ENCODE peak calls at places on chromosomes 6 and 20, in four cellular contexts. O is HEK293T, E is HepG2, P is K562. A is an unnamed sample.

GRCh38 chr6:87917861-87918260 is 129.8 kb upstream of the SPACA1 start:
- DNase-seq in O (no peak), E (no peak), P (no peak), A (no peak)

GRCh38 chr6:149318581-149319286 is 1.2 kb downstream of the TAB2 start:
- DNase-seq in O (no peak), E (peak), P (no peak), A (no peak)

GRCh38 chr6:56713285-56713684 is 70.6 kb upstream of the DST start:
- DNase-seq in O (no peak), E (peak), P (no peak), A (no peak)

GRCh38 chr20:49965781-49966304 is 16.9 kb upstream of the SNAI1 start:
- DNase-seq in O (no peak), E (peak), P (no peak), A (no peak)

GRCh38 chr6:90328004-90328403 is 31.4 kb upstream of the BACH2 start:
- DNase-seq in O (no peak), E (no peak), P (no peak), A (no peak)

GRCh38 chr6:3162067-3162497 is 4.7 kb upstream of the TUBB2A start:
- DNase-seq in O (no peak), E (no peak), P (peak), A (no peak)

GRCh38 chr6:75266716-75267291 is 17.8 kb downstream of the TMEM30A start:
- DNase-seq in O (peak), E (peak), P (peak), A (no peak)

GRCh38 chr6:146258206-146258605 is 229.3 kb downstream of the GRM1 start:
- DNase-seq in O (no peak), E (no peak), P (no peak), A (no peak)

GRCh38 chr6:36613200-36613995 is 19.2 kb downstream of the SRSF3 start:
- DNase-seq in O (no peak), E (no peak), P (no peak), A (no peak)

GRCh38 chr6:1381397-1382330 is 7.7 kb upstream of the FOXF2 start:
- DNase-seq in O (peak), E (no peak), P (peak), A (peak)

GRCh38 chr6:80095600-80095999 is 10.9 kb upstream of the BCKDHB start:
- DNase-seq in O (no peak), E (no peak), P (no peak), A (no peak)

GRCh38 chr6:11622156-11622555 is 84.6 kb downstream of the TMEM170B start:
- DNase-seq in O (no peak), E (no peak), P (no peak), A (no peak)

GRCh38 chr6:30721198-30722024 is 1.3 kb downstream of the TUBB start:
- DNase-seq in O (peak), E (peak), P (peak), A (peak)

GRCh38 chr20:61525781-61526431 is 273.8 kb downstream of the CDH4 start:
- DNase-seq in O (no peak), E (no peak), P (peak), A (no peak)

GRCh38 chr20:49608752-49609670 is 41.1 kb upstream of the PTGIS start:
- DNase-seq in O (peak), E (peak), P (peak), A (peak)

GRCh38 chr6:122800906-122801305 is 11.8 kb downstream of the SMPDL3A start:
- DNase-seq in O (no peak), E (no peak), P (no peak), A (no peak)

GRCh38 chr6:122798099-122798641 is 9.1 kb downstream of the SMPDL3A start:
- DNase-seq in O (no peak), E (peak), P (no peak), A (no peak)

GRCh38 chr6:122801397-122801796 is 12.3 kb downstream of the SMPDL3A start:
- DNase-seq in O (no peak), E (no peak), P (no peak), A (no peak)

GRCh38 chr6:122799140-122799539 is 10.1 kb downstream of the SMPDL3A start:
- DNase-seq in O (no peak), E (no peak), P (no peak), A (no peak)

GRCh38 chr6:122799916-122800701 is 11.1 kb downstream of the SMPDL3A start:
- DNase-seq in O (no peak), E (no peak), P (no peak), A (no peak)
- TF ChIP-seq ELF4 in O (no peak), E (no peak), P (no peak), A (no peak)

GRCh38 chr6:63476302-63476701 is 96.0 kb upstream of the LOC128125822 start:
- DNase-seq in O (no peak), E (peak), P (no peak), A (no peak)

GRCh38 chr6:63477422-63478040 is 94.7 kb upstream of the LOC128125822 start:
- DNase-seq in O (no peak), E (peak), P (no peak), A (no peak)

GRCh38 chr6:63475707-63476106 is 96.6 kb upstream of the LOC128125822 start:
- DNase-seq in O (no peak), E (peak), P (no peak), A (no peak)

DNA sequence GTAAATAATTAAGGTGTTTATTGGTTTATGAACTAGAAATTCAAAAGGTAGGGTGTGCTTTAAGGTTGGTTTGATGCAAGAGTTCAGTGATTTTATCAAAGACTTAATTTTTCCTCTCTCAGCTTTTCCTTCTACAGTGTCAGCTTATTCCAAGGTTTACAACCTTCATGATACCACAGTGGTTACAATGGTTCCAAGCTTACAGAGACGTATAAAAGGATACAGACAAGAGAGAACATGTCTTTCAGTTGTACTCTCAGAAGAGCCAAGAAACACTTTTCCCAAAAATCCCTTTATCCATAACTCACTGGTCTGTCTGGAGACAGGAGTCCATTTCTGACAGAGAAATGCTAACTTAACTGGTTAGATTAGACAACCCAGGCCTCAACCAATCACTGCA is 93.5 kb upstream of the LOC128125822 start:
- DNase-seq in O (no peak), E (no peak), P (no peak), A (no peak)
- TF ChIP-seq ELF4 in O (no peak), E (no peak), P (no peak), A (no peak)

GRCh38 chr20:23244207-23244915 is 106.2 kb upstream of the NXT1 start:
- DNase-seq in O (no peak), E (no peak), P (no peak), A (no peak)
- TF ChIP-seq ELF4 in O (no peak), E (no peak), P (no peak), A (no peak)

GRCh38 chr6:118768904-118769325 is 117.5 kb upstream of the CEP85L start:
- DNase-seq in O (no peak), E (no peak), P (no peak), A (no peak)
- TF ChIP-seq ELF4 in O (no peak), E (no peak), P (no peak), A (no peak)

GRCh38 chr6:24140572-24140971 is 14.6 kb downstream of the NRSN1 start:
- DNase-seq in O (no peak), E (no peak), P (no peak), A (no peak)
- TF ChIP-seq ELF4 in O (no peak), E (no peak), P (no peak), A (no peak)

GRCh38 chr6:141753180-141753579 is 379.5 kb upstream of the GJE1 start:
- DNase-seq in O (no peak), E (no peak), P (no peak), A (no peak)
- TF ChIP-seq ELF4 in O (no peak), E (no peak), P (no peak), A (no peak)

GRCh38 chr20:47493175-47493953 is 8.3 kb upstream of the NCOA3 start:
- DNase-seq in O (peak), E (peak), P (peak), A (no peak)
- TF ChIP-seq ELF4 in O (no peak), E (peak), P (no peak), A (no peak)